ENCODE peak calls at places on chromosome 1, in ten cellular contexts. V is GM23338, D is cardiac muscle cell, F is B cell, E is uterus, B is upper lobe of left lung, K is testis, H is astrocyte of the spinal cord, I is lung, N is GM12865. G is an unnamed sample.

GRCh38 chr1:173099166-173099565 is 48.4 kb upstream of the TNFSF18 start:
- DNase-seq in V (no peak), D (no peak), F (no peak), E (no peak), B (no peak), K (no peak), H (no peak), I (no peak), N (no peak), G (no peak)

GRCh38 chr1:171628225-171628624 is 6.2 kb downstream of the MYOCOS start:
- DNase-seq in V (no peak), D (no peak), F (no peak), E (no peak), B (no peak), K (no peak), H (no peak), I (no peak), N (no peak), G (no peak)

GRCh38 chr1:109274533-109275476 is 8.1 kb downstream of the PSRC1 start:
- DNase-seq in V (no peak), D (no peak), F (no peak), E (peak; percentile 13), B (peak; percentile 80), K (peak; percentile 92), H (peak; percentile 34), I (peak; percentile 89), N (no peak), G (no peak)

GRCh38 chr1:220970311-220970710 is 91.1 kb downstream of the HLX start:
- DNase-seq in V (no peak), D (no peak), F (no peak), E (no peak), B (no peak), K (no peak), H (no peak), I (no peak), N (no peak), G (no peak)

GRCh38 chr1:161915051-161915503 is 108.6 kb downstream of the OLFML2B start:
- DNase-seq in V (no peak), D (no peak), F (no peak), E (no peak), B (no peak), K (no peak), H (peak; percentile 11), I (no peak), N (peak; percentile 57), G (peak; percentile 78)

GRCh38 chr1:240462766-240463410 is 149.1 kb downstream of the GREM2 start:
- DNase-seq in V (no peak), D (no peak), F (no peak), E (no peak), B (no peak), K (no peak), H (no peak), I (no peak), N (no peak), G (no peak)

GRCh38 chr1:167517535-167518330 is 596 bp downstream of the CD247 start:
- DNase-seq in V (no peak), D (no peak), F (no peak), E (no peak), B (peak; percentile 42), K (no peak), H (no peak), I (no peak), N (no peak), G (peak; percentile 98)

GRCh38 chr1:36084502-36085115 is 715 bp downstream of the TEKT2 start:
- DNase-seq in V (peak; percentile 48), D (no peak), F (no peak), E (no peak), B (no peak), K (no peak), H (peak; percentile 10), I (peak; percentile 26), N (no peak), G (no peak)

GRCh38 chr1:54547601-54548388 is at the start of gene ACOT11:
- DNase-seq in V (peak; percentile 75), D (peak; percentile 91), F (no peak), E (peak; percentile 86), B (peak; percentile 67), K (peak; percentile 90), H (peak; percentile 57), I (peak; percentile 71), N (no peak), G (no peak)

GRCh38 chr1:82782599-82782998 is 981.9 kb downstream of the ADGRL2 start:
- DNase-seq in V (no peak), D (no peak), F (no peak), E (no peak), B (no peak), K (no peak), H (no peak), I (no peak), N (no peak), G (no peak)

GRCh38 chr1:82777240-82777639 is 976.5 kb downstream of the ADGRL2 start:
- DNase-seq in V (no peak), D (no peak), F (no peak), E (no peak), B (no peak), K (no peak), H (no peak), I (no peak), N (no peak), G (no peak)

GRCh38 chr1:82775402-82776000 is 974.8 kb downstream of the ADGRL2 start:
- DNase-seq in V (peak; percentile 93), D (peak; percentile 53), F (peak; percentile 33), E (no peak), B (no peak), K (peak; percentile 86), H (peak; percentile 29), I (peak; percentile 34), N (peak; percentile 28), G (peak; percentile 58)

GRCh38 chr1:82783025-82783424 is 982.3 kb downstream of the ADGRL2 start:
- DNase-seq in V (no peak), D (no peak), F (no peak), E (no peak), B (no peak), K (no peak), H (no peak), I (no peak), N (no peak), G (no peak)

DNA sequence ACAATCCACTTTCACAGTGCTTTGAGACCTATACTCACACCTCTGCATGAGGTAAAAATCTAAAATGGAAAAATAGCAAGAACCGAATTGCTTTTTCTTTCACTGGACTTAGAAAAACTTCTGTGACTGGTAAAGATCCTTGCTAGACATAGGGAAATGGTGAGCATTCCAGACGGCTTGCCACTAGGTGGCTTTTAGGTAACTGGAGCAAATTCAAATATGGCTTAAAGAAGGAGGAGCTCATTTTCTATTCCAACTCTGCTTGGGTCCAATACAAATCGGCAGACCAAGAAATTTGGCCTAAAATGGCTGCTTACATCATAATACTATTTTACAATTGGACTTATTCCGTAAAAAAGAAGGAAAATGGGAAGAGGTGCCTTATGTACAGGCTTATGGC is 977.9 kb downstream of the ADGRL2 start:
- DNase-seq in V (peak; percentile 66), D (peak; percentile 7), F (no peak), E (no peak), B (no peak), K (peak; percentile 35), H (peak; percentile 1), I (no peak), N (no peak), G (no peak)
- TF ChIP-seq CTCF in V (peak; percentile 66), D (no peak), F (no peak), E (no peak), B (no peak), K (peak; percentile 39), H (peak; percentile 39), I (no peak), N (peak; percentile 28), G (no peak)

DNA sequence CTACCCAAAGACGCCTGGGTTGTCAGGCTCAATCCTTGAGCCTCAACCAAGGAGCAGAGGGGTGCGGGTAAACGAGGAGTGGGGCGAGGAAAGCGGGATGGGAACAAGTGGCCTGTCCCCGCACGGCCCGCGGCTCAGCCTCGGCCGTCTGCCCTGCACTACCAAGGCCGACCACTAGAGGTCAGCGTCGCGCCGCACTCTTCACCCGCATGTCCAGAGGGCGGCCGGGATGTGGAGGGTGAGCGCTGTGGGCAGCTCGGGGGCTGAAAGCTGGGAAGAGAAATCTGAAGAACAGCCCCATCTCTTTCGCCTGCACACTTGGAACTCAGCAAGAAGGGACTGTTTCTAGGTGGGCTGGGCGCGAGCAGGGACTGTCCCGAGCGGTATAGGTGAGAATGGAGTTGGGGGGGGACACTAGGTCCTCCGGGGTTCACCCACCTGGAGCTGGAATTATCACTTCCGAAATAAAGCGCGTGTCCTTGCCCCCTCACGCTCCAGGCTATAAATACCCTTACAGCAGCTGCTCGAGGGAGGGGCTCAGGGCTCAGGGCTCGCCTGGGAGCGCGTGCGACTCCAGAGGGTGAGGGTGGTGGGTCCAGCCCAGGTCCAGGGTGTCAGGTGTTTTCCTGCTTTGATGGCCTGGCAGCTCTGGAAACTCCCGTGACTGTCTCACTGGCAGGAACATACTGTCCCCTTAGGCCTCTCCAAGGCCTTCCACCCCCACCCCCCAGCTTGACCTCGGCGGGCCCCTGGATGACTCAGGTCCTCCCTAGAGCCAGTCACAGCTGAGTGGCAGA is 9.8 kb downstream of the SLC30A2 start:
- DNase-seq in V (peak; percentile 80), D (peak; percentile 90), F (peak; percentile 88), E (peak; percentile 85), B (peak; percentile 84), K (peak; percentile 88), H (peak; percentile 61), I (peak; percentile 80), N (peak; percentile 70), G (peak; percentile 81)
- TF ChIP-seq CTCF in V (peak; percentile 99), D (peak; percentile 98), F (peak; percentile 99), E (peak; percentile 99), B (peak; percentile 99), K (peak; percentile 100), H (peak; percentile 98), I (peak; percentile 99), N (peak; percentile 99), G (peak; percentile 100)

DNA sequence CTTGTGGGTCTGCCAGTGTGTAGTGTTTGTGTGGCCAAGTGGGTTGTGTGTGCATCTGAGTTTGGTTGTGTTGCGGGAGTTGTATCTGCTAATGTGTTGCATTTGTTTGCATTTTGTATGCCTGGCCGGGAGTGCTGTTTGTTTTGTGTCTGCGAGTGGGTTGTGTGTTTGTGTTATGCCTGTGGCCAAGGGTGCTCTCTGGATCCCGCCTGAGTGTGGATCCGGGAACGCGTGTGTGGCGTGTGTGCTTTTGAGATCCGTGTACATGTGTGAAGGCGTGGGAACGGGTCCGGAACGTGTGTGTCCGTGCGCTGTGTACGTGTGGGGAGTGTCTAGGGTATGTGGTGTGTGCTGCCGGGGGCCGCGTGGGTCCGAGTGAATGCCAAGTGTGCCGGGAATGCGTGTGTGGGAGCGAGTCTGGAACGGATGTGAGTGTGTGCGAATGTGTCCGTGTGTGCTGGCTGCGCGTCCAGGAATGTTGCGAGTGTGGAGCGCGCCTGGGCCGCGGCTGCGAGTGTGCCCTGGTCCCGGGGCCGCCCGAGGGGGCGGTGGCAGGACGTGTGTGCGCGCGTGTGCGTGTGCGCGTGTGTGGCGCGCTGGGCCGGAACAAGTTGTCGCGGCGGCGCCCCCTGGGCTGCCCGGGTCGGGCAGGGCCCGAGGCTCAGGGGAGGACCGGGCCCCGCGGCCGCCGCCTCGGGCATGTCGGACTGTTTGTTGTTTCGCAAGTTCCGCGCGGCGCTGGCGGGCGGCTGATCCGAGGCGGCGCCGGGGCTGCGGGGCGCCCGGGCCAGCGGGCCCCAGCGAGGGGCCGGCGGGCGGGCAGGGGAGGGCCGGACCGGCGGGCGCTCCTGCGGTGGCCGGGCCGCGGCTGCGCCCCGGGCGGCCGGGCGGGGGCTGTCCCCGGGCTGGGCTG is 927 bp downstream of the PTPRU start:
- DNase-seq in V (peak; percentile 57), D (peak; percentile 71), F (peak; percentile 64), E (peak; percentile 60), B (peak; percentile 45), K (peak; percentile 28), H (peak; percentile 37), I (peak; percentile 48), N (no peak), G (peak; percentile 18)
- TF ChIP-seq CTCF in V (no peak), D (no peak), F (no peak), E (no peak), B (peak; percentile 15), K (no peak), H (no peak), I (no peak), N (no peak), G (no peak)

GRCh38 chr1:59697138-59697811 is 117.5 kb upstream of the HOOK1 start:
- DNase-seq in V (no peak), D (no peak), F (peak; percentile 28), E (no peak), B (no peak), K (no peak), H (no peak), I (no peak), N (peak; percentile 54), G (peak; percentile 70)
- TF ChIP-seq CTCF in V (no peak), D (no peak), F (no peak), E (no peak), B (no peak), K (no peak), H (no peak), I (no peak), N (no peak), G (no peak)

G was measured in activated CD8-positive, alpha-beta T cell treated with anti-CD3 and anti-CD28 coated beads for 36 hours.